ENCODE peak calls at places on chromosome 3, in nine cellular contexts. V is tibial nerve, O is ovary, R is A549, T is uterus, P is body of pancreas, K is adrenal gland, Q is spleen, L is esophagus squamous epithelium. C is an unnamed sample.

GRCh38 chr3:65142476-65142875 is 454.7 kb upstream of the ADAMTS9 start:
- DNase-seq in V (no peak), O (no peak), R (no peak), T (no peak), P (no peak), K (no peak), Q (no peak), L (no peak), C (no peak)

GRCh38 chr3:40211579-40211978 is 97.9 kb upstream of the EIF1B start:
- DNase-seq in V (no peak), O (no peak), R (no peak), T (no peak), P (no peak), K (peak), Q (no peak), L (no peak), C (no peak)

GRCh38 chr3:141266186-141266585 is 34.6 kb downstream of the PXYLP1 start:
- DNase-seq in V (no peak), O (no peak), R (no peak), T (no peak), P (no peak), K (no peak), Q (no peak), L (no peak), C (no peak)

GRCh38 chr3:10534066-10534465 is 28.7 kb upstream of the ATP2B2 start:
- DNase-seq in V (no peak), O (no peak), R (no peak), T (no peak), P (no peak), K (no peak), Q (no peak), L (no peak), C (no peak)

GRCh38 chr3:157111578-157111977 is 48.4 kb downstream of the CCNL1 start:
- DNase-seq in V (no peak), O (no peak), R (no peak), T (no peak), P (no peak), K (no peak), Q (no peak), L (no peak), C (no peak)

GRCh38 chr3:177833392-177833791 is 636.1 kb upstream of the TBL1XR1 start:
- DNase-seq in V (no peak), O (no peak), R (no peak), T (no peak), P (no peak), K (no peak), Q (no peak), L (no peak), C (no peak)

GRCh38 chr3:141738636-141739363 is 702 bp downstream of the RNF7 start:
- DNase-seq in V (no peak), O (no peak), R (peak), T (no peak), P (no peak), K (no peak), Q (no peak), L (no peak), C (no peak)

GRCh38 chr3:197309528-197310361 is 11.3 kb upstream of the DLG1 start:
- DNase-seq in V (no peak), O (no peak), R (no peak), T (no peak), P (no peak), K (no peak), Q (no peak), L (no peak), C (no peak)

GRCh38 chr3:1079641-1080040 is 13.2 kb upstream of the CNTN6 start:
- DNase-seq in V (no peak), O (no peak), R (no peak), T (no peak), P (no peak), K (no peak), Q (no peak), L (no peak), C (no peak)

GRCh38 chr3:30440880-30441279 is 165.5 kb upstream of the TGFBR2 start:
- DNase-seq in V (peak), O (peak), R (no peak), T (peak), P (peak), K (no peak), Q (no peak), L (no peak), C (peak)

GRCh38 chr3:72359743-72360142 is 488.5 kb downstream of the SHQ1 start:
- DNase-seq in V (no peak), O (no peak), R (no peak), T (no peak), P (no peak), K (no peak), Q (no peak), L (no peak), C (no peak)

GRCh38 chr3:98733055-98733777 is 29.9 kb upstream of the ST3GAL6 start:
- DNase-seq in V (no peak), O (no peak), R (peak), T (peak), P (peak), K (peak), Q (peak), L (no peak), C (no peak)
- TF ChIP-seq POLR2A in V (no peak), O (no peak), R (no peak), T (no peak), P (no peak), K (no peak), Q (no peak), L (no peak), C (no peak)

GRCh38 chr3:42613462-42613861 is 13.0 kb downstream of the NKTR start:
- DNase-seq in V (no peak), O (no peak), R (no peak), T (no peak), P (no peak), K (no peak), Q (no peak), L (no peak), C (no peak)
- TF ChIP-seq CTCF in V (peak), O (no peak), R (peak), T (no peak), P (peak), K (peak), Q (peak), L (no peak), C (peak)

GRCh38 chr3:195700319-195700718 is 20.5 kb upstream of the MUC20 start:
- DNase-seq in V (no peak), O (no peak), R (no peak), T (no peak), P (no peak), K (no peak), Q (no peak), L (no peak), C (no peak)
- TF ChIP-seq POLR2A in V (no peak), O (no peak), R (no peak), T (no peak), P (no peak), K (no peak), Q (no peak), L (no peak), C (no peak)

GRCh38 chr3:170054204-170054603 is 16.4 kb downstream of the GPR160 start:
- DNase-seq in V (no peak), O (no peak), R (no peak), T (no peak), P (no peak), K (no peak), Q (no peak), L (no peak), C (no peak)
- TF ChIP-seq CTCF in V (no peak), O (no peak), R (peak), T (no peak), P (no peak), K (no peak), Q (peak), L (no peak), C (no peak)

GRCh38 chr3:105582015-105582414 is 215.3 kb downstream of the ALCAM start:
- DNase-seq in V (no peak), O (no peak), R (no peak), T (no peak), P (no peak), K (no peak), Q (no peak), L (no peak), C (no peak)
- TF ChIP-seq POLR2A in V (no peak), O (no peak), R (no peak), T (no peak), P (no peak), K (no peak), Q (no peak), L (no peak), C (no peak)

GRCh38 chr3:3708769-3709115 is 90.5 kb upstream of the LRRN1 start:
- DNase-seq in V (no peak), O (no peak), R (no peak), T (no peak), P (no peak), K (no peak), Q (no peak), L (no peak), C (no peak)

GRCh38 chr3:3714572-3714971 is 84.7 kb upstream of the LRRN1 start:
- DNase-seq in V (no peak), O (no peak), R (no peak), T (no peak), P (no peak), K (no peak), Q (no peak), L (no peak), C (no peak)
- TF ChIP-seq CTCF in V (no peak), O (no peak), R (no peak), T (no peak), P (no peak), K (no peak), Q (no peak), L (no peak), C (no peak)

C was measured in breast epithelium.